ENCODE peak calls at places on chromosome 19, in five cellular contexts. P, Q, L, V and N are unnamed samples.

GRCh38 chr19:12694641-12695040 is 1.8 kb downstream of the FBXW9 start:
- DNase-seq in P (no peak), Q (no peak), L (no peak), V (no peak), N (no peak)

GRCh38 chr19:12727745-12728433 is 4.2 kb upstream of the TNPO2 start:
- DNase-seq in L (peak; percentile 32), V (no peak), Q (no peak), P (no peak), N (no peak)

GRCh38 chr19:13983213-13983889 is 22.8 kb downstream of the RFX1 start:
- DNase-seq in L (no peak), Q (no peak), V (no peak), P (no peak), N (no peak)

GRCh38 chr19:17803264-17803896 is 8.4 kb downstream of the B3GNT3 start:
- DNase-seq in L (no peak), V (no peak), P (no peak), Q (peak; percentile 63), N (no peak)

GRCh38 chr19:14073925-14074838 is 1.6 kb downstream of the MISP3 start:
- DNase-seq in V (no peak), P (no peak), L (peak; percentile 70), Q (no peak), N (peak; percentile 52)

GRCh38 chr19:17243854-17244617 is 1.7 kb downstream of the NR2F6 start:
- DNase-seq in P (no peak), V (peak; percentile 54), L (no peak), Q (peak; percentile 78), N (no peak)

GRCh38 chr19:28843771-28844492 is 369.0 kb downstream of the UQCRFS1 start:
- DNase-seq in L (no peak), Q (no peak), P (no peak), V (no peak), N (no peak)

GRCh38 chr19:29001006-29001921 is 211.7 kb downstream of the UQCRFS1 start:
- DNase-seq in V (peak; percentile 9), Q (no peak), L (no peak), P (no peak), N (no peak)

GRCh38 chr19:19627716-19628498 is at the start of gene LPAR2:
- DNase-seq in Q (no peak), V (peak; percentile 21), P (peak; percentile 10), L (peak; percentile 40), N (no peak)

GRCh38 chr19:42074513-42075363 is 1.2 kb upstream of the ZNF574 start:
- DNase-seq in L (no peak), V (peak; percentile 22), Q (no peak), P (no peak), N (no peak)

GRCh38 chr19:57615346-57615745 is 1.3 kb downstream of the ZNF134 start:
- DNase-seq in Q (no peak), V (no peak), L (peak; percentile 10), P (no peak), N (no peak)

GRCh38 chr19:33580645-33581037 is 41.1 kb upstream of the CHST8 start:
- DNase-seq in L (no peak), P (no peak), V (no peak), Q (no peak), N (no peak)

GRCh38 chr19:13299838-13300237 is 149.6 kb downstream of the IER2 start:
- DNase-seq in P (no peak), L (no peak), Q (no peak), V (no peak), N (no peak)

DNA sequence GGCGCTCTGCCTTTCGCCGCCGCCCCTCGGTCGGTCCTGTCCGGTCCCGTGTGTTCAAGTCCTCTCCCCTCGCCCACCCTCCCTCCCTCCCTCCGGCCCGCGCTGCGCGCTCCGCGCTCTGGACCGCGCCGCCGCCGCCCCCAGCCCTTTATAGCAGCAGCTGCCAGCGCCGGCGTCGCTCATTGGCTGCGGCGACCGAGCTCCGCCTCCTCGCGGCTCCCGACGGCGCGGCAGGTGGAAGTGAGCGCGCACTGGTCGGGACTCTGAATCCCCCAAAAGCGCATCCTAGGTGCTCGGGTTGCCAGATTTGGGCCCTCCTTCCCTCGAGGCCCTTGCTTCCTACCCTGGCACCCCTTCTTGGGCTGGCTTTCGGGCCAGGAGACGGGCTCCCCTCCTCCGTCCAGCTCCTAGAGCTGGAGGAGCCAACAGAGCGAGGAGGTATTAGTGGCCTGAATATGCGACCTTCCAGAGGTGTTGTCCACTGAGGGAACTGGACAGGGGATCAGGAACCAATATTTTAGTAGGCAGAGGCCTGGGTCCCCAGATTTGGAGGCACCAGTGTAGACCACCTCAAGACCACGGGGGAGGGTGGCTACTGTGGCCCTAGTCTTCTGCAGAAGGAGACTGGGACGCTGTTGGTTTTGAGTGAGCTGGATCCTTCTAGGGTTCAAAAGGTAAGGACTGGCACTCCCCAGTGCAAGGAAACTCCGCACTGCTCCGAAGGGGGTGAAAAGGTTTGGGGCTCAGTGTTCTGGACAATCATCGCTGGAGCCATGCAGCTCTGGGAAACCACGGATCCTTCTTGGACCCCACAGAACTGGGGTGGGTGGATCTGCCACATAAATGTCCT is at the start of gene ELAVL3:
- DNase-seq in V (no peak), L (no peak), Q (no peak), P (no peak), N (peak; percentile 44)
- H3K27ac ChIP-seq in V (no peak within 1 kb of the TSS), L (no peak within 1 kb of the TSS), Q (no peak within 1 kb of the TSS), P (no peak within 1 kb of the TSS), N (peak within 1 kb of the TSS; percentile 92)

GRCh38 chr19:1441022-1441426 is 2.8 kb downstream of the RPS15 start:
- DNase-seq in P (no peak), Q (no peak), L (no peak), V (no peak), N (no peak)
- H3K27ac ChIP-seq in P (no peak overlapping the region), Q (no peak overlapping the region), L (no peak overlapping the region), V (no peak overlapping the region), N (no peak overlapping the region)

GRCh38 chr19:8212916-8213315 is 3.7 kb downstream of the CERS4 start:
- DNase-seq in L (no peak), Q (no peak), P (no peak), V (no peak), N (no peak)

GRCh38 chr19:8213827-8214672 is 4.9 kb downstream of the CERS4 start:
- DNase-seq in L (no peak), P (no peak), Q (no peak), V (no peak), N (no peak)

GRCh38 chr19:8209965-8210659 is 942 bp downstream of the CERS4 start:
- DNase-seq in Q (no peak), L (no peak), V (no peak), P (no peak), N (peak; percentile 58)

GRCh38 chr19:8210660-8211101 is 1.5 kb downstream of the CERS4 start:
- DNase-seq in P (no peak), L (no peak), Q (no peak), V (no peak), N (no peak)

GRCh38 chr19:8212212-8212611 is 3.0 kb downstream of the CERS4 start:
- DNase-seq in P (no peak), V (no peak), L (no peak), Q (no peak), N (peak; percentile 15)
- H3K27ac ChIP-seq in P (no peak overlapping the region), V (no peak overlapping the region), L (no peak overlapping the region), Q (no peak overlapping the region), N (peak overlapping the region; percentile 50)

DNA sequence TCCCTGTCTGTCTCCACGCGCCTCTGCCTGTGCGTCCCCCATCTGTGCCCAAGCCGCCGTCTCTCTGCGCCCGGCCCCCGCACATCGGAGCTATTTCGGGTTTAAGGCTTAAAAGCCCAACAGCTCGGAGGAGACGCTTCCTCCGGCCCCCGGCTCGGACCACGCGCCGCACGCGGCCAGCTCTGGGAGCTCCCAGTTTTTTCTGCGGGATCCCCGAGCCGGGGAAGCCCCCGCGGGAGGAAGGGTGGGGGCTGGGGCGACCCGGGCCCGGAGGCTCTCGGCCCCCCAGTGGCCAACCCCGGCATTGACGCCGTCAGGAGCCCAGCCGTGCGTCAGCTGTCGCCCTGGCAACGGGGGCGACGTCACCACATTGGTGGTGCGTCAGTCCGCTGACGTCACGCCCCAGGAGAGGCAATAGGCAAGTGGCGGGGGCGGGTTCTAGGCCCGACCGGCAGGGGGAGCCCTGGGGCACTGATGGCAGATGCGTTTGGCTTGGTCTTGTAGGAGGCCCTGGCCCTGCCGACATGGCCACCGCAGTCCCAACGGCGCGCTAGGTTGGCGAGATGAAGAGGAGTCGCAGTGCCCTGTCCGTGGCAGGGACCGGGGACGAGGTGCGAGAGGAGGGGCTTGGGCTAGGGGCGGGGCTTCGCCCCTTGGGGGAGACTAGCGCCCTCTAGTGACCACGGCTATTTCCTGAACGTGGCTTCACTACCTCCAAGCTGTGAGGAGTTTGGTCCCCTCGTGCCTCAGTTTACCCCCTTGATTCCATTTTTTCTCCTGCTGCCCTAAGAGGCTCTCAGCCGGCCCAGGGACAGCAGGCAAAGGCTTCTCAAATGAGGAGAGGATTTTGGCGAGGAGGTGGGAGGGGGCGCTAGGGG is 3.7 kb upstream of the PDE4A start:
- DNase-seq in L (peak; percentile 77), P (peak; percentile 75), V (peak; percentile 93), Q (peak; percentile 88), N (peak; percentile 63)
- H3K27ac ChIP-seq in L (no peak overlapping the region), P (peak overlapping the region; percentile 39), V (no peak overlapping the region), Q (no peak overlapping the region), N (peak overlapping the region; percentile 21)

DNA sequence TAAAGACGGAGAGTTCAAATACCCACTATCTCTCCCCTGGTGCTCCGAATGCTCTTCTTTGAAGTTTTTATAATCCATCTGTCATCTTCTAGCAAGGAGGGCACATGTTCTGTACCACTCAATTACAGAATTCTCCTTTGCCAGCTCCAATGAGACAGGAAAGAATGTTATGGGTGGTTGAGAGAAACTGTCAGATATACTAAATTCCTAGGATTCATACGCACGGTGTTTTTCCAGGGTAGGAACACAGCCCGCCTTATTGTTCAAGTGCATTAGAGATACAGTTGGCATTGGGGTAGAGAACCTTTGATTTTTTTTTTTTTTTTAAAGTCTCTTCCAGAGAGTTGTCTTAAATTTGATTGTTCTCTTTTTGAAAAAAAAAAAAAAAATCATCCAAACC is 118.0 kb upstream of the ZNF536 start:
- DNase-seq in L (no peak), P (no peak), Q (no peak), V (no peak), N (no peak)
- H3K27ac ChIP-seq in L (no peak overlapping the region), P (no peak overlapping the region), Q (no peak overlapping the region), V (no peak overlapping the region), N (no peak overlapping the region)

GRCh38 chr19:38721977-38722773 is 22.1 kb downstream of the CAPN12 start:
- DNase-seq in P (no peak), Q (no peak), L (no peak), V (peak; percentile 69), N (peak; percentile 50)
- H3K27ac ChIP-seq in P (no peak overlapping the region), Q (peak overlapping the region; percentile 48), L (no peak overlapping the region), V (peak overlapping the region; percentile 90), N (peak overlapping the region; percentile 99)

GRCh38 chr19:10742494-10742893 is 24.6 kb downstream of the DNM2 start:
- DNase-seq in V (no peak), P (no peak), L (no peak), Q (no peak), N (no peak)
- H3K27ac ChIP-seq in V (no peak overlapping the region), P (no peak overlapping the region), L (no peak overlapping the region), Q (peak overlapping the region; percentile 18), N (no peak overlapping the region)